ENCODE peak calls at places on chromosomes 13 and 19, in seven cellular contexts. H, L, V, R, F, Q and J are unnamed samples. For H3K9me3 and H3K27me3, the result is how much of the 10 kb centered on the place peaks cover.

GRCh38 chr13:27665333-27665732 is 43.6 kb downstream of the POLR1D start:
- DNase-seq in H (no peak), L (no peak), V (no peak), R (no peak), F (no peak), Q (no peak), J (no peak)

GRCh38 chr13:28527629-28528028 is 32.7 kb upstream of the FLT1 start:
- DNase-seq in H (no peak), L (no peak), V (no peak), R (peak), F (no peak), Q (no peak), J (no peak)

GRCh38 chr13:33799950-33800592 is 17.9 kb upstream of the RFC3 start:
- DNase-seq in H (no peak), L (no peak), V (no peak), R (no peak), F (no peak), Q (peak), J (no peak)

GRCh38 chr13:35818577-35819165 is 312.5 kb downstream of the DCLK1 start:
- DNase-seq in H (no peak), L (no peak), V (no peak), R (no peak), F (no peak), Q (peak), J (no peak)

GRCh38 chr13:29706923-29707322 is 111.4 kb upstream of the SLC7A1 start:
- DNase-seq in H (no peak), L (no peak), V (no peak), R (no peak), F (no peak), Q (no peak), J (no peak)

GRCh38 chr19:52453324-52454094 is at the start of gene ZNF578:
- DNase-seq in H (peak), L (peak), V (peak), R (peak), F (peak), Q (peak), J (peak)

GRCh38 chr13:45356966-45357689 is 16.1 kb upstream of the TPT1 start:
- DNase-seq in H (no peak), L (no peak), V (no peak), R (no peak), F (no peak), Q (no peak), J (no peak)

GRCh38 chr13:110965038-110965754 is 50.3 kb upstream of the ANKRD10 start:
- DNase-seq in H (no peak), L (peak), V (no peak), R (no peak), F (no peak), Q (no peak), J (no peak)

GRCh38 chr13:90427322-90428272 is 919.9 kb upstream of the MIR17HG start:
- DNase-seq in H (no peak), L (no peak), V (no peak), R (no peak), F (no peak), Q (no peak), J (no peak)

GRCh38 chr13:76012091-76012721 is 376.1 kb downstream of the LMO7 start:
- DNase-seq in H (no peak), L (no peak), V (no peak), R (no peak), F (no peak), Q (no peak), J (no peak)

GRCh38 chr13:21475115-21475514 is 16.0 kb upstream of the ZDHHC20 start:
- DNase-seq in H (no peak), L (no peak), V (no peak), R (no peak), F (no peak), Q (no peak), J (no peak)

GRCh38 chr13:102658678-102659077 is 36.2 kb downstream of the METTL21C start:
- DNase-seq in H (no peak), L (no peak), V (no peak), R (no peak), F (no peak), Q (no peak), J (no peak)

GRCh38 chr19:27774827-27775226 is 1438.1 kb downstream of the UQCRFS1 start:
- DNase-seq in H (no peak), L (no peak), V (no peak), R (no peak), F (no peak), Q (no peak), J (no peak)

GRCh38 chr19:46204008-46204407 is 25.5 kb upstream of the IGFL1 start:
- DNase-seq in H (no peak), L (no peak), V (no peak), R (no peak), F (no peak), Q (no peak), J (no peak)

GRCh38 chr19:44988896-44989563 is 12.2 kb upstream of the RELB start:
- DNase-seq in H (peak), L (peak), V (no peak), R (peak), F (peak), Q (peak), J (peak)

GRCh38 chr19:1065606-1066109 is 1.3 kb upstream of the ARHGAP45 start:
- DNase-seq in H (no peak), L (no peak), V (no peak), R (no peak), F (no peak), Q (no peak), J (no peak)

GRCh38 chr19:40025938-40026596 is 29.2 kb downstream of the ZNF546 start:
- DNase-seq in H (no peak), L (no peak), V (no peak), R (no peak), F (no peak), Q (no peak), J (no peak)

GRCh38 chr19:40026597-40026970 is 29.4 kb downstream of the ZNF780B start:
- DNase-seq in H (no peak), L (no peak), V (no peak), R (no peak), F (no peak), Q (no peak), J (no peak)

DNA sequence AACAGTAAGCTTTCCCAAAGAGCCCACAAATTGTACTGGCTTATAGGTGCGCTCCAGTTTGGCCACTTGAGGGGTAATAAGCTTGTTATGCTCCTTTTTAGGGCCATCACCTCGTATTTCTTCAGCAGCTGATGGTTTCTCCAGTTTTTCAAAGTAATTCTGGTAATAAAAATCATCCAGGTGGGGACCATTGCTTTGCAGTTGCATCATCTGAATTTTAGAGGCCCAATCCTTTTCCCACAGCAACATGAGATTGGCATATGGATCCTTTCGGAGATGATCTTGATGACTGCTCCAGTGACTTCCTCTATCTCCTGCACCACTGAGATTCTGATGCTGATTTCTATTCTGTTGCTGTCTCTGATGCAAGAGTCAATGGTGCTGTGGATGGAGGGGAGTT is 27.1 kb downstream of the ZNF546 start:
- DNase-seq in H (no peak), L (no peak), V (no peak), R (no peak), F (no peak), Q (no peak), J (no peak)
- H3K9me3 ChIP-seq in H (half or more), L (under half), V (under half), R (under half), F (under half), Q (under half), J (under half)

GRCh38 chr19:50558449-50558848 is 9.8 kb downstream of the LRRC4B start:
- DNase-seq in H (no peak), L (no peak), V (no peak), R (no peak), F (no peak), Q (peak), J (no peak)
- H3K27me3 ChIP-seq in H (half or more), L (under half), V (under half), R (under half), F (under half), Q (under half), J (under half)

GRCh38 chr13:39956036-39956435 is 300.6 kb downstream of the COG6 start:
- DNase-seq in H (no peak), L (no peak), V (no peak), R (no peak), F (no peak), Q (no peak), J (no peak)

GRCh38 chr13:39955560-39955959 is 300.1 kb downstream of the COG6 start:
- DNase-seq in H (no peak), L (no peak), V (no peak), R (no peak), F (no peak), Q (no peak), J (no peak)

GRCh38 chr13:39954476-39954875 is 299.0 kb downstream of the COG6 start:
- DNase-seq in H (no peak), L (no peak), V (no peak), R (no peak), F (no peak), Q (no peak), J (no peak)

GRCh38 chr13:39951301-39951700 is 295.8 kb downstream of the COG6 start:
- DNase-seq in H (no peak), L (no peak), V (no peak), R (no peak), F (no peak), Q (no peak), J (no peak)

DNA sequence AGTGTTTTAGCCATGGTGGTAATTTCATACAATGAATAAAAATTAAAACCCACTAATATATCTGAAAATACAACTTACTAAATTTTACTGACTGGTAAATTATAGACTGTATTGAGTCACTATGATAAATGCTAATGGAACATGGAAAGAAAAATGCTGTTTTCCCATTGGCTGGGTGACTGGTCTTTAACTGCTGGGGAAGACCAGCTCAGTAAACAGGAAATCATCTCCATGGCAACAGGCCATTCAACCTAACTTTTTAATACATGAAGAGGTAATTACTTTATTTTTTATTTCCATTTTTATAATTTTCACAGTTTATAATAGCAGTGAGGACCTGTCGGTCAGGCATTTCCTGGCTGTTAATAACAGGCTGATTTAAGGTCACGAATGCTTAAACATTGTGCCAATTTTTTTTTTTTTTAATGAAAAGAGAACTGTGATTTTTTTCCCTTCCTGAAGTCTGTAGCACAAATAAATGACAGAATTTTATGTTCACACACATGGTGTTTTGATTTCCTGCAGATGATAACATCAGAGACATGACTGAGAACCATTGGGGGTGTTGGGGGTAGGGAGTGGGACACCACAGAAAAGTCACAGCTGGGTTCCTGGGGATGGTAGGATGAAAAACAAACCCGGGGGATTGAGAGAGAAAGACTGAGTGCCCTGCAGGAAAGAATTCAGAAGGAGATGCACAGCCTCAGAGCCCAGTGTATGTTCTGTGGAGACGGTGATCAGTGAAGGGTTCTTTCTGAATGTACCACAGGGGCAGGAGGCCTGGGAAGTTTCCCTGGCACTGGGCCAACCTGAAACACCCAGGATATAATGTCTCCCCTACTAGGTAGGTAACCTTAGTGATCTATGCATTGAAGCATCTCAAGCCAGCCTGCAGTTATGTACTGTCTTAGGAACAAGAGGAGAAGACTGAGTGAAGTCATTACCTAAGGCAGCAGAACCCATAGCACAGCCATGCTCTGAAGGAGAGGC is 297.1 kb downstream of the COG6 start:
- DNase-seq in H (no peak), L (no peak), V (no peak), R (no peak), F (peak), Q (no peak), J (no peak)
- H3K4me3 ChIP-seq in H (no peak), L (no peak), V (no peak), R (no peak), F (no peak), Q (no peak), J (no peak)

GRCh38 chr19:53660584-53660983 is 28.8 kb downstream of the DPRX start:
- DNase-seq in H (no peak), L (no peak), V (no peak), R (no peak), F (no peak), Q (no peak), J (no peak)

GRCh38 chr19:53655042-53655665 is 23.4 kb downstream of the DPRX start:
- DNase-seq in H (no peak), L (no peak), V (no peak), R (no peak), F (no peak), Q (no peak), J (no peak)

GRCh38 chr19:53657778-53658177 is 26.0 kb downstream of the DPRX start:
- DNase-seq in H (no peak), L (no peak), V (no peak), R (no peak), F (no peak), Q (no peak), J (no peak)

GRCh38 chr19:53659292-53659691 is 27.5 kb downstream of the DPRX start:
- DNase-seq in H (no peak), L (no peak), V (peak), R (peak), F (no peak), Q (no peak), J (no peak)

DNA sequence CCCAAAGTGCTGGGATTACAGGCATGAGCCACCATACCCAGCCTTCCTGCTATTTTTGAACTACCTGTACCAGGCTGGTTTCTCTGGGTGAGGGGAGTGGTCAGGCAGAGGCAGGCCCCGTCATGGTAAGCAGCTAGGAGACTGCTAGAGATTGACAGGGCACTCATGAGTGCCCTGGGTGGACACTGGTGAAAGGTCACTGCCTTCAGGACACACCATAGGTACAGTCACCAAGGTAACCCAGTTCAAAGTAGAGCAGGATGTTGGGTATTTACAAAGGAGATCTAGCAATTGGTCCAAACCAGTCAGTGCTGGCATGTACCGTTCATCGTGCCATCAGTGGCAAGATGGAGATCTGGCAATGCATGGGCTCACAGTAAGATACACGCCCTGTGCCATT is 25.5 kb downstream of the DPRX start:
- DNase-seq in H (no peak), L (no peak), V (no peak), R (no peak), F (no peak), Q (no peak), J (no peak)
- H3K9me3 ChIP-seq in H (under half), L (under half), V (under half), R (under half), F (under half), Q (under half), J (half or more)

DNA sequence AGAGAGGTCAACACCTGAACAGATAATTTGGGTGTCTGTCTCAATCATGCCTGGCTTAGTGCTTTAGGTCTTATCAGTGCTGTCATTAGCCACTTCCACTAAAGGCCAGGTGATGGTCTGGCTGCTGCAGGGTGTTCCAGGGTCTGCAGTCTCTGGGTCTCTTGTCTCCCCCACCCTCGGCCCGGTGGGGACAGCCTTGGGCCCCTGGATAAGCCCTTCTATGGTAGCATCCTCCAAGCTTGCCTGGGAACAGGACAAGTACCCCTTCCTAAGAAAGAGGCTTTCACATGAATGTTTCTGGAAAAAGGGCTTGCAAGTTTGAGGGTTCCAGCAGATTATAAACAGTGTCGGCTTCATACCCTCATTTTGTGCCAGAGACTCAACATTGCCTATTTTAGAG is 29.3 kb upstream of the ZNF536 start:
- DNase-seq in H (no peak), L (no peak), V (no peak), R (no peak), F (no peak), Q (no peak), J (no peak)
- H3K27me3 ChIP-seq in H (under half), L (under half), V (under half), R (under half), F (under half), Q (under half), J (under half)

DNA sequence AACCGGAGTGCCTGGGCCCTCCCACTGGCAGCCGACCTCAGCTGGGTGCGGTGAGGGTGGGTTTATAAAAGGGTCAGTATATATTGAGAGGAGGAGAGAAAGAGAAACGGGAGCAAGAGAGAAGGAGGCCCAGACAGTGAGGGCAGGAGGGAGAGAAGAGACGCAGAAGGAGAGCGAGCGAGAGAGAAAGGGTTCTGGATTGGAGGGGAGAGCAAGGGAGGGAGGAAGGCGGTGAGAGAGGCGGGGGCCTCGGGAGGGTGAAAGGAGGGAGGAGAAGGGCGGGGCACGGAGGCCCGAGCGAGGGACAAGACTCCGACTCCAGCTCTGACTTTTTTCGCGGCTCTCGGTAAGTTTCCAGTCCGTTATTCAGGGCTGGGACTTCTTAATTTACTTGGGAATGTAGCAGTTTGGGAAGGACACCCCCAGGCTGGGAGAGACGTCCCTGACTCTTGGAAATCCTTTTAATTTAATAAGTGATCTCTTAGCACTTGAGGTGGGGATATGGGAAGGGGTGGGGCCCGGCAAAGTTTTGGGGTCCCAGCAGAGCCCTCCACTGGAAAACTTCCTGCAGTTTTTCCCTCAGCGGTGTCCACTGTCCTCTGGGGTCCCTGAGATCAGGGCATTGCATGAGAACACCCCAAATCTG is at the start of gene EMP3:
- DNase-seq in H (peak), L (peak), V (no peak), R (peak), F (peak), Q (peak), J (peak)
- H3K4me3 ChIP-seq in H (peak), L (no peak), V (no peak), R (peak), F (peak), Q (peak), J (peak)